ENCODE peak calls at places on chromosomes 3 and 15, in five cellular contexts. B is GM23338, E is HepG2, G is K562, T is GM12878. Y is an unnamed sample.

GRCh38 chr15:82168296-82168695 is 94.2 kb downstream of the EFL1 start:
- DNase-seq in B (no peak), E (no peak), G (no peak), T (no peak), Y (no peak)

GRCh38 chr15:57694264-57694663 is 12.2 kb upstream of the POLR2M start:
- DNase-seq in B (no peak), E (no peak), G (no peak), T (no peak), Y (no peak)

GRCh38 chr3:195129644-195130492 is 141.1 kb downstream of the XXYLT1 start:
- DNase-seq in B (no peak), E (no peak), G (no peak), T (peak; percentile 99), Y (no peak)

GRCh38 chr3:11953350-11953749 is 50.8 kb upstream of the SYN2 start:
- DNase-seq in B (no peak), E (no peak), G (no peak), T (no peak), Y (no peak)

GRCh38 chr15:43256341-43256740 is 10.4 kb downstream of the TGM5 start:
- DNase-seq in B (no peak), E (no peak), G (no peak), T (no peak), Y (no peak)

GRCh38 chr3:36701903-36702374 is 62.4 kb downstream of the DCLK3 start:
- DNase-seq in B (no peak), E (no peak), G (no peak), T (no peak), Y (no peak)

GRCh38 chr3:116473602-116474001 is 28.3 kb upstream of the LSAMP start:
- DNase-seq in B (no peak), E (no peak), G (no peak), T (no peak), Y (no peak)

GRCh38 chr15:99433026-99433756 is 132.6 kb upstream of the MEF2A start:
- DNase-seq in B (no peak), E (no peak), G (peak; percentile 37), T (no peak), Y (no peak)

GRCh38 chr3:126956866-126957650 is 25.9 kb upstream of the PLXNA1 start:
- DNase-seq in B (no peak), E (no peak), G (no peak), T (no peak), Y (no peak)

GRCh38 chr15:92682772-92683510 is 27.4 kb upstream of the FAM174B start:
- DNase-seq in B (no peak), E (no peak), G (no peak), T (no peak), Y (no peak)

GRCh38 chr3:186142556-186142955 is 33.7 kb upstream of the ETV5 start:
- DNase-seq in B (no peak), E (no peak), G (no peak), T (no peak), Y (no peak)

GRCh38 chr15:41971893-41972340 is 440 bp downstream of the EHD4 start:
- DNase-seq in B (peak; percentile 57), E (peak; percentile 7), G (peak; percentile 56), T (no peak), Y (no peak)

GRCh38 chr3:13377021-13377420 is 43.1 kb downstream of the NUP210 start:
- DNase-seq in B (no peak), E (no peak), G (no peak), T (no peak), Y (no peak)

GRCh38 chr15:39869858-39870515 is 50.1 kb downstream of the GPR176 start:
- DNase-seq in B (no peak), E (no peak), G (no peak), T (no peak), Y (no peak)

GRCh38 chr3:42159706-42160472 is 68.7 kb downstream of the TRAK1 start:
- DNase-seq in B (peak; percentile 95), E (peak; percentile 77), G (peak; percentile 67), T (no peak), Y (no peak)

GRCh38 chr3:187689984-187690383 is 12.4 kb downstream of the RTP2 start:
- DNase-seq in B (no peak), E (no peak), G (no peak), T (no peak), Y (no peak)

GRCh38 chr15:62975515-62975914 is 67.0 kb upstream of the TPM1 start:
- DNase-seq in B (no peak), E (no peak), G (no peak), T (no peak), Y (no peak)

GRCh38 chr3:194423317-194423716 is 24.3 kb upstream of the GP5 start:
- DNase-seq in B (no peak), E (no peak), G (no peak), T (no peak), Y (no peak)

GRCh38 chr15:71195242-71195641 is 80.0 kb downstream of the THSD4 start:
- DNase-seq in B (peak; percentile 70), E (no peak), G (peak; percentile 13), T (no peak), Y (no peak)

GRCh38 chr3:4642611-4643010 is 149.5 kb downstream of the ITPR1 start:
- DNase-seq in B (no peak), E (no peak), G (no peak), T (no peak), Y (no peak)

GRCh38 chr3:99938270-99938955 is 120.8 kb downstream of the CMSS1 start:
- DNase-seq in B (no peak), E (no peak), G (no peak), T (no peak), Y (no peak)

GRCh38 chr3:17078885-17079465 is 194.2 kb downstream of the PLCL2 start:
- DNase-seq in B (no peak), E (no peak), G (no peak), T (no peak), Y (no peak)

GRCh38 chr3:197224034-197224444 is 74.4 kb downstream of the DLG1 start:
- DNase-seq in B (peak; percentile 70), E (peak; percentile 56), G (peak; percentile 46), T (peak; percentile 19), Y (peak; percentile 60)

DNA sequence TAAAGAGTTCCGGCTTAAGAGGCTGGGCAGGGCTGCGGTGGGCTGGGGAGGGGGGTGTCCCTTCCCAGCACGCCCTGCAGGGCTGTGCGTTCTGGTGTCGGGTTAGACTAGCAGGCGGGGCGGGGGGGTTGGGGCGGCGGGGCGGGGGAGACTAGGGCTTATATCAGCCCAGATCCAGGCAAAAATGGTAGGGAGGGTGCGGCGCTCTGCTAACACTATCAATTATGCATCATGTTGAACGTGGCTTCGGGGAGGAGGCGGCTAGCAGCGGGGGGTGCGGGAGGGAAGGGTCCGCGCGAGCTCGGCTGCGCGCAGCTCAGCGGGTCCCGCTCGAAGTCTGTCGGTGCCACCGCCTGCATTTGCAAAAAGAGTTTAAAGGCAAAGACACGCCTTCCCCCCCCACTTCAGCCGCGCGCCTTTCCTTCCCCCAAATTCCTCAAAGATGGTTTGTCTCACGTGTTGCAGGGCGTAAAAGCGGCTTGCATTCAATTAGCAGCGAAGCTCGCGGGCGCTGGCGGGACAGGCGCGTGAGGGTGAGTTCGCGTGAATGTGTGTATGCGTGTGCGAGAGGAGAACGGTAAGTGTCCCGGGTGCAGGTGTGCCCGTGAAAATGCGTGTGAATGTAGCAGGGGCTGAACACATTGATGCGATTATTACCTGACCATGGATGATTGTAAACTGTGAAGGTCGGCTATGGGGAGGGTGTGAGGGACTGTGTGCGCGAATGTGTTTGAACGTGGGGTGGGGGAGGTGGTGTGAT is at the start of gene ISLR2:
- DNase-seq in B (peak; percentile 65), E (no peak), G (no peak), T (no peak), Y (no peak)
- TF ChIP-seq EZH2 in B (peak; percentile 99), E (no peak), G (no peak), T (no peak), Y (no peak)

DNA sequence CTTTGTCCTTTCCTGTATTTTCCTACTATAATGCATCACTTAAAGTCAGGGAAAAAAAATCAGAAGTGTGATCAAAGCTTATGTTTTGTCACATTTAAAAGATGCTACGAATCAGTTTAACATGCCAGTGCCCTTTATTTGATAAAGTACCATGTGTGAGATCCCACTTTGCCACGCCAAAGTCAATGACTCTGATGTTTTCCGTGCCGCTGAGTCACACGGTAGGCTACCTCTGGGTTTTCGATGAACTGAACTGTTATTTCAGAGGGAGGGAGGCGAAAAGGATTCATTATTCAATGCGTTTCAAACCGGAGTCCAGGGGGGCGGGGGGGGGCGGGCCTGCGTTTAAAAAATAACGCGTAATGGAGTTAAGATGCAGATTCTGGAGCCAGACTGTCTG is 203.0 kb downstream of the ABHD5 start:
- DNase-seq in B (no peak), E (no peak), G (no peak), T (no peak), Y (no peak)
- H3K4me3 ChIP-seq in B (peak overlapping the region; percentile 62), E (no peak overlapping the region), G (no peak overlapping the region), T (peak overlapping the region; percentile 69), Y (no peak overlapping the region)

DNA sequence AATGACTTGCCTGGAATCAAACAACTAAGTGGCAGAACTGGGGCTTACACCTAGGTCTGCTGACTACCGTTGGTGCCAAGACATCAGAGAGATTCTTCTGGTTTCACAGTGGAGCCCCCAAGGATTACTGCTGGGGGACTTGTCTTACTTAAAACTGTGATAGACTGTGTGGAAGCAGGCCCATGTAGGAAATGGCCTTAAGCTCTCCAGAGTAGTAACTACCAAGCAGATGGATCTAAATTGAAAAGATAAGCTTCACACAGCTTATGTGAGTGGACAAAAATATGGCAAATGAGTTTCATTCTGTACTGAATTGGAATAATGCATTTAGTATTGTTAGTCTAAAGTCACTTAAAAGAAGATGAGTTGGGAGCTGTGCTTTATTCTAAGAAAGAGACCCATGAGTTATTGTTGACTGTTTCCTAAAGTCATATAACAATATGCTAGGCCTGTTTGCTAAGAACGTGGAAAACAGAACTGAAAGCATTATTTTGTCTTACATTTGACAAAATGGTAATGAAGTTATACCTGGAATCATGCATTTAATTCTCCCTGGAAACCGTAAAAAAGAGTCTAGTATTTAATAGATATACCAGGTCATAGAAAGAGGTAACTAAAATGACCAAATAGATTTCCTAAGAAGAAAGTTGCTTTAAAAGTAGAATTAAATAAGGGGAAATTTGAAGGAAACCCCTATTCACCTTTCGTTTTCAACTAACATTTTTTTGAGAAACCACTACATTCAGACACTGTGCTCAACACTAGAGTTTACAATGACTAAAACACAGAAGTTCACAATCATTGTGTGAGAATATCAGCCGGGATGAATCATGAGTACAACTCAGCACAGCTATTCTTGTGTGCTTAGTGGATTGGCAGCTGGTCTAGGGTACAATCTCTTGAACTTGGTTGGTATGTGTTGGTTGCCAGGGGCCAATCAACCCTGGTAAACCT is 13.0 kb upstream of the MAPK6 start:
- DNase-seq in B (no peak), E (peak; percentile 70), G (peak; percentile 43), T (peak; percentile 97), Y (no peak)
- TF ChIP-seq POLR2AphosphoS5 in B (no peak), E (no peak), G (no peak), T (no peak), Y (no peak)

DNA sequence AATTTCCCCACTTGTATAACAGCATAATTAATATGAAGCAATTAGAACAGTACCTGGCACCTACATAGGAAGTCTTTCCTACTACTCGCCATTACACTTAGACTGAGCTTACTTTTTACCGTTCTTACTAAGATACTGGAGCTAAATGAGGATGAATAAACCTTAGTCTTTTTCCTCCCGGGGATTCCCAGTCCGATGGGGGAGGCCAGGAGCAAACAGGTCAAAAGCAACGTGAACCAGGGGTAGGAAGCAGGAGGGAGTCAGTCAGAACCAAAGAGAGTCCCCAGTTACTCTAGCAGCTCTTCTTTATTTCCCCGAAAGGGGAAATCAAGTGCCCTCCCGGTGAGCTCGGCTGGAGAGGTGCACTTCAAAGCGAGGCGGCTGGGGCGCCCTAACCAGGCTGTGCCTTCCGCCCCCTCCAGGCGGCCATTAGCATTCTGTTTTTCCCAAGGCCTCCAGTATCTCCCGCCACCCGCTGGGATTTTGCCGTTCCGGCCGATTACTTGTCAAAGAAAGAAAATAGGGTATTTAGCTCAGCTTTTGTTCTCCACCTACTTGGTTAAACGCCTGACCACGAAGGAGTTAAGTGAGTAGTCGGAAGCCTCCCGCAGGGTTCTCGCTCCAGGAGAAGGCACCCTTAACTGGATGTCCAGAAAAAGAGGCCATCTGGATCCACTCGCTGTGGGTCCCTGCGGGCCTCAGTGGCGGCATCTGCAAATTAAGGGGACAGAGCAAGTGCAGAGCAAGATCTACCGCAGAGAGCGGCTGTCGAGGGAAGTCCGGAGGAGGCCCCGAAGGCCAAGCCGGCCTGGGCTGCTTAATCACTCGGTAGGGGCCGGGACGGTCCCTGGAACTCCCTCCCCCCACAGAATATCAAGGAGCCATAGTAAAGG is 6.3 kb upstream of the EOMES start:
- DNase-seq in B (peak; percentile 96), E (peak; percentile 29), G (no peak), T (no peak), Y (no peak)
- TF ChIP-seq EZH2 in B (peak; percentile 23), E (no peak), G (no peak), T (no peak), Y (no peak)

Y was measured in SK-N-MC.